ENCODE peak calls at places on chromosome 13, in seven cellular contexts. One of them, this sample, is unnamed.

GRCh38 chr13:114048463-114048862 is 74.6 kb upstream of the C13orf46 start:
- DNase-seq in tibial artery: no peak
- DNase-seq in pancreas: no peak
- DNase-seq in suprapubic skin: no peak
- DNase-seq in coronary artery: no peak
- DNase-seq in RWPE1: no peak
- DNase-seq in Calu3: no peak
- DNase-seq in this sample: no peak

GRCh38 chr13:44713793-44714469 is 137.8 kb upstream of the TSC22D1 start:
- DNase-seq in tibial artery: no peak
- DNase-seq in pancreas: no peak
- DNase-seq in suprapubic skin: no peak
- DNase-seq in coronary artery: peak
- DNase-seq in RWPE1: peak
- DNase-seq in Calu3: peak
- DNase-seq in this sample: no peak

GRCh38 chr13:102555914-102556553 is 40.8 kb upstream of the TPP2 start:
- DNase-seq in tibial artery: no peak
- DNase-seq in pancreas: no peak
- DNase-seq in suprapubic skin: no peak
- DNase-seq in coronary artery: no peak
- DNase-seq in RWPE1: peak
- DNase-seq in Calu3: no peak
- DNase-seq in this sample: peak

GRCh38 chr13:106526748-106527488 is 8.5 kb downstream of the EFNB2 start:
- DNase-seq in tibial artery: no peak
- DNase-seq in pancreas: no peak
- DNase-seq in suprapubic skin: no peak
- DNase-seq in coronary artery: no peak
- DNase-seq in RWPE1: no peak
- DNase-seq in Calu3: no peak
- DNase-seq in this sample: no peak

GRCh38 chr13:61136101-61136500 is 279.5 kb downstream of the PCDH20 start:
- DNase-seq in tibial artery: no peak
- DNase-seq in pancreas: no peak
- DNase-seq in suprapubic skin: no peak
- DNase-seq in coronary artery: no peak
- DNase-seq in RWPE1: no peak
- DNase-seq in Calu3: no peak
- DNase-seq in this sample: no peak

GRCh38 chr13:26695891-26696311 is 64.7 kb downstream of the GPR12 start:
- DNase-seq in tibial artery: no peak
- DNase-seq in pancreas: no peak
- DNase-seq in suprapubic skin: no peak
- DNase-seq in coronary artery: no peak
- DNase-seq in RWPE1: no peak
- DNase-seq in Calu3: no peak
- DNase-seq in this sample: no peak

GRCh38 chr13:59691501-59692066 is 472.1 kb downstream of the DIAPH3 start:
- DNase-seq in tibial artery: no peak
- DNase-seq in pancreas: no peak
- DNase-seq in suprapubic skin: no peak
- DNase-seq in coronary artery: no peak
- DNase-seq in RWPE1: no peak
- DNase-seq in Calu3: no peak
- DNase-seq in this sample: no peak

GRCh38 chr13:101986316-101986715 is 415.5 kb downstream of the FGF14 start:
- DNase-seq in tibial artery: no peak
- DNase-seq in pancreas: no peak
- DNase-seq in suprapubic skin: no peak
- DNase-seq in coronary artery: no peak
- DNase-seq in RWPE1: no peak
- DNase-seq in Calu3: no peak
- DNase-seq in this sample: no peak

GRCh38 chr13:27634791-27635190 is 13.1 kb downstream of the POLR1D start:
- DNase-seq in tibial artery: no peak
- DNase-seq in pancreas: no peak
- DNase-seq in suprapubic skin: no peak
- DNase-seq in coronary artery: no peak
- DNase-seq in RWPE1: no peak
- DNase-seq in Calu3: no peak
- DNase-seq in this sample: no peak

GRCh38 chr13:63184693-63185092 is 1769.0 kb upstream of the PCDH20 start:
- DNase-seq in tibial artery: no peak
- DNase-seq in pancreas: no peak
- DNase-seq in suprapubic skin: no peak
- DNase-seq in coronary artery: no peak
- DNase-seq in RWPE1: peak
- DNase-seq in Calu3: no peak
- DNase-seq in this sample: no peak

GRCh38 chr13:46295531-46296464 is 84.1 kb downstream of the LRRC63 start:
- DNase-seq in tibial artery: no peak
- DNase-seq in pancreas: no peak
- DNase-seq in suprapubic skin: no peak
- DNase-seq in coronary artery: no peak
- DNase-seq in RWPE1: peak
- DNase-seq in Calu3: no peak
- DNase-seq in this sample: peak

GRCh38 chr13:30112602-30113435 is 194.5 kb downstream of the KATNAL1 start:
- DNase-seq in tibial artery: peak
- DNase-seq in pancreas: peak
- DNase-seq in suprapubic skin: peak
- DNase-seq in coronary artery: no peak
- DNase-seq in RWPE1: peak
- DNase-seq in Calu3: peak
- DNase-seq in this sample: peak

GRCh38 chr13:107322228-107322627 is 754.3 kb upstream of the ARGLU1 start:
- DNase-seq in tibial artery: no peak
- DNase-seq in pancreas: no peak
- DNase-seq in suprapubic skin: no peak
- DNase-seq in coronary artery: no peak
- DNase-seq in RWPE1: peak
- DNase-seq in Calu3: no peak
- DNase-seq in this sample: no peak

GRCh38 chr13:73721571-73721970 is 412.6 kb downstream of the KLF12 start:
- DNase-seq in tibial artery: no peak
- DNase-seq in pancreas: no peak
- DNase-seq in suprapubic skin: no peak
- DNase-seq in coronary artery: no peak
- DNase-seq in RWPE1: no peak
- DNase-seq in Calu3: no peak
- DNase-seq in this sample: no peak

GRCh38 chr13:73720216-73720840 is 413.9 kb downstream of the KLF12 start:
- DNase-seq in tibial artery: no peak
- DNase-seq in pancreas: no peak
- DNase-seq in suprapubic skin: no peak
- DNase-seq in coronary artery: no peak
- DNase-seq in RWPE1: no peak
- DNase-seq in Calu3: no peak
- DNase-seq in this sample: no peak

GRCh38 chr13:73718248-73718647 is 416.0 kb downstream of the KLF12 start:
- DNase-seq in tibial artery: no peak
- DNase-seq in pancreas: no peak
- DNase-seq in suprapubic skin: no peak
- DNase-seq in coronary artery: no peak
- DNase-seq in RWPE1: no peak
- DNase-seq in Calu3: no peak
- DNase-seq in this sample: no peak

GRCh38 chr13:73717632-73718031 is 416.6 kb downstream of the KLF12 start:
- DNase-seq in tibial artery: no peak
- DNase-seq in pancreas: no peak
- DNase-seq in suprapubic skin: no peak
- DNase-seq in coronary artery: no peak
- DNase-seq in RWPE1: no peak
- DNase-seq in Calu3: no peak
- DNase-seq in this sample: no peak

DNA sequence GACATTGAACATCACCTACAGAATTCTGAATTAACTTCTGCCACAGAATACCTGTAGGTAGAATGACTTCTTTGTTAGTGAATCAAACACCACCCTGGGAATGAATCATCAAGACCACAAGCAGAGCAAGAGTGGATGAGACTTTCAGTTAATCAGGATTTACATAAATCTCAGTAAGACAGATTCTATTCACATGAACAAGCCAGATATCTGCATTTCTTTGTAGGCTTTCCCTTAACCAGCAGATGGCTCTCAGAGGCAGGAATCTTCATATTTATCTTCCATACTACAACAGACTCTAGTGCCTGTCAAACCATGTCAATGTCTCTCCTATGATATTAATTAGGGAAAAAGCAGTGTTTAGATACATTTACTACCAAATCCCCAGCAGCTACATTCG is 412.1 kb downstream of the KLF12 start:
- DNase-seq in tibial artery: no peak
- DNase-seq in pancreas: no peak
- DNase-seq in suprapubic skin: no peak
- DNase-seq in coronary artery: no peak
- DNase-seq in RWPE1: peak
- DNase-seq in Calu3: no peak
- DNase-seq in this sample: peak
- TF ChIP-seq CTCF in tibial artery: no peak
- TF ChIP-seq CTCF in pancreas: no peak
- TF ChIP-seq CTCF in suprapubic skin: no peak
- TF ChIP-seq CTCF in coronary artery: no peak
- TF ChIP-seq CTCF in RWPE1: no peak
- TF ChIP-seq CTCF in Calu3: no peak
- TF ChIP-seq CTCF in this sample: peak

GRCh38 chr13:93233997-93234416 is 7.4 kb downstream of the GPC6 start:
- DNase-seq in tibial artery: no peak
- DNase-seq in pancreas: no peak
- DNase-seq in suprapubic skin: no peak
- DNase-seq in coronary artery: no peak
- DNase-seq in RWPE1: no peak
- DNase-seq in Calu3: no peak
- DNase-seq in this sample: no peak
- TF ChIP-seq CTCF in tibial artery: peak
- TF ChIP-seq CTCF in pancreas: no peak
- TF ChIP-seq CTCF in suprapubic skin: no peak
- TF ChIP-seq CTCF in coronary artery: no peak
- TF ChIP-seq CTCF in RWPE1: no peak
- TF ChIP-seq CTCF in Calu3: no peak
- TF ChIP-seq CTCF in this sample: peak

GRCh38 chr13:23455401-23456185 is 22.1 kb upstream of the SACS start:
- DNase-seq in tibial artery: no peak
- DNase-seq in pancreas: no peak
- DNase-seq in suprapubic skin: no peak
- DNase-seq in coronary artery: no peak
- DNase-seq in RWPE1: no peak
- DNase-seq in Calu3: no peak
- DNase-seq in this sample: no peak
- TF ChIP-seq CTCF in tibial artery: no peak
- TF ChIP-seq CTCF in pancreas: no peak
- TF ChIP-seq CTCF in suprapubic skin: no peak
- TF ChIP-seq CTCF in coronary artery: no peak
- TF ChIP-seq CTCF in RWPE1: no peak
- TF ChIP-seq CTCF in Calu3: no peak
- TF ChIP-seq CTCF in this sample: no peak

DNA sequence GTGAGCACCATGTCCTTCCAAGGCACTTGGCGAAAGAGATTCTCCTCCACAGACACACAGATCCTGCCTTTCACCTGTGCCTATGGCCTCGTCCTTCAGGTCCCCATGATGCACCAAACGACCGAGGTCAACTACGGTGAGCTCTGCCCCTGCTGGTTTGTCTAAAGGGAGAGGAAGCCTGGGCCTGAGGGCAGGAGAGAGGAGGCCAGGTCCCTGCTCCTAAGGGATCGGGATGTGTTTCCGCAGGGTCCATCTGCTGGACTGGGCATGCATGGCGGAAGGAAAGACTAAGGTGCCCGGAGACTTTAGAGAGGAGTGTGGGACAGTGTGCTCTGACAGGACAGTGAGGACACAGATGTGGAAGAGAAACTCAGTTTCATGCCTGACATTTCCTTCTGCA is 7.6 kb downstream of the SERPINE3 start:
- DNase-seq in tibial artery: no peak
- DNase-seq in pancreas: no peak
- DNase-seq in suprapubic skin: no peak
- DNase-seq in coronary artery: no peak
- DNase-seq in RWPE1: no peak
- DNase-seq in Calu3: no peak
- DNase-seq in this sample: no peak
- TF ChIP-seq CTCF in tibial artery: no peak
- TF ChIP-seq CTCF in pancreas: no peak
- TF ChIP-seq CTCF in suprapubic skin: no peak
- TF ChIP-seq CTCF in coronary artery: no peak
- TF ChIP-seq CTCF in RWPE1: no peak
- TF ChIP-seq CTCF in Calu3: no peak
- TF ChIP-seq CTCF in this sample: no peak

DNA sequence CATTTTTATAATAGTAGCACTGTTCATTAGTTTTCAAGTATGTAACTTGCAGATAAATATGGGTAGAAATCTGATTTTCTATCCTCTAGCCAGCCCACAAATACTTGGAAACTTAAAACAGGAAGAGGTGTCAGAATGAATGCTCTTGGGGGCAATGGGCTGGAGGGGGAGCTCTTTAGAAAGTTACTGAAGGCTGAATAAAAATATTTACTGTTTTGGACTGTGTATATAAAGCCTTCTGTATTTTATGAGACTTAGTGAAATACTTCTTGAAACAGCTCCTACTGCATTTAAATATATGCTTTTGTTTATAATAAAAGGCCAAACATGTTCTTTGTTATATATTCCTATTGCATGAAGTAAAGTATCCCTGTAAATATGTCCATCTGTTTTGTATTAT is 138.8 kb downstream of the RGCC start:
- DNase-seq in tibial artery: no peak
- DNase-seq in pancreas: no peak
- DNase-seq in suprapubic skin: no peak
- DNase-seq in coronary artery: no peak
- DNase-seq in RWPE1: no peak
- DNase-seq in Calu3: no peak
- DNase-seq in this sample: no peak
- TF ChIP-seq CTCF in tibial artery: no peak
- TF ChIP-seq CTCF in pancreas: no peak
- TF ChIP-seq CTCF in suprapubic skin: no peak
- TF ChIP-seq CTCF in coronary artery: no peak
- TF ChIP-seq CTCF in RWPE1: no peak
- TF ChIP-seq CTCF in Calu3: no peak
- TF ChIP-seq CTCF in this sample: no peak

GRCh38 chr13:70714993-70715392 is 606.7 kb upstream of the KLHL1 start:
- DNase-seq in tibial artery: no peak
- DNase-seq in pancreas: no peak
- DNase-seq in suprapubic skin: no peak
- DNase-seq in coronary artery: no peak
- DNase-seq in RWPE1: no peak
- DNase-seq in Calu3: no peak
- DNase-seq in this sample: no peak
- TF ChIP-seq CTCF in tibial artery: no peak
- TF ChIP-seq CTCF in pancreas: no peak
- TF ChIP-seq CTCF in suprapubic skin: no peak
- TF ChIP-seq CTCF in coronary artery: no peak
- TF ChIP-seq CTCF in RWPE1: no peak
- TF ChIP-seq CTCF in Calu3: no peak
- TF ChIP-seq CTCF in this sample: no peak